ENCODE peak calls at places on chromosomes 3 and 15, in eight cellular contexts. One of them, this sample, is unnamed.

GRCh38 chr3:146801492-146801891 is 196.3 kb upstream of the PLSCR5 start:
- DNase-seq in ecto neural progenitor cell: no peak
- DNase-seq in astrocyte: no peak
- DNase-seq in memory B cell: no peak
- DNase-seq in stimulated activated naive CD8-positive, alpha-beta T cell treated with anti-CD3 and anti-CD28 coated beads, Interleukin-15, Interleukin-2, amounts not matched to agents 100 U/mL and 50 U/mL, for 24 hours: no peak
- DNase-seq in T47D: no peak
- DNase-seq in ELR: no peak
- DNase-seq in stimulated activated CD4-positive, alpha-beta T cell treated with anti-CD3 and anti-CD28 coated beads, Interleukin-2, amount 100 ng/mL, for 48 hours: no peak
- DNase-seq in this sample: no peak

GRCh38 chr3:189824629-189825312 is 193.6 kb downstream of the TP63 start:
- DNase-seq in stimulated activated naive CD8-positive, alpha-beta T cell treated with anti-CD3 and anti-CD28 coated beads, Interleukin-15, Interleukin-2, amounts not matched to agents 100 U/mL and 50 U/mL, for 24 hours: no peak
- DNase-seq in T47D: no peak
- DNase-seq in ecto neural progenitor cell: no peak
- DNase-seq in stimulated activated CD4-positive, alpha-beta T cell treated with anti-CD3 and anti-CD28 coated beads, Interleukin-2, amount 100 ng/mL, for 48 hours: no peak
- DNase-seq in astrocyte: peak
- DNase-seq in ELR: peak
- DNase-seq in memory B cell: no peak
- DNase-seq in this sample: no peak

GRCh38 chr3:38640661-38641441 is 8.6 kb downstream of the SCN5A start:
- DNase-seq in ecto neural progenitor cell: peak
- DNase-seq in astrocyte: no peak
- DNase-seq in T47D: no peak
- DNase-seq in memory B cell: no peak
- DNase-seq in stimulated activated naive CD8-positive, alpha-beta T cell treated with anti-CD3 and anti-CD28 coated beads, Interleukin-15, Interleukin-2, amounts not matched to agents 100 U/mL and 50 U/mL, for 24 hours: no peak
- DNase-seq in ELR: no peak
- DNase-seq in stimulated activated CD4-positive, alpha-beta T cell treated with anti-CD3 and anti-CD28 coated beads, Interleukin-2, amount 100 ng/mL, for 48 hours: no peak
- DNase-seq in this sample: peak

GRCh38 chr15:67190326-67190725 is 64.1 kb downstream of the AAGAB start:
- DNase-seq in stimulated activated CD4-positive, alpha-beta T cell treated with anti-CD3 and anti-CD28 coated beads, Interleukin-2, amount 100 ng/mL, for 48 hours: no peak
- DNase-seq in stimulated activated naive CD8-positive, alpha-beta T cell treated with anti-CD3 and anti-CD28 coated beads, Interleukin-15, Interleukin-2, amounts not matched to agents 100 U/mL and 50 U/mL, for 24 hours: no peak
- DNase-seq in ELR: no peak
- DNase-seq in T47D: no peak
- DNase-seq in ecto neural progenitor cell: no peak
- DNase-seq in astrocyte: no peak
- DNase-seq in memory B cell: no peak
- DNase-seq in this sample: no peak

GRCh38 chr3:16300881-16301359 is 35.9 kb downstream of the OXNAD1 start:
- DNase-seq in ecto neural progenitor cell: no peak
- DNase-seq in T47D: no peak
- DNase-seq in ELR: no peak
- DNase-seq in stimulated activated CD4-positive, alpha-beta T cell treated with anti-CD3 and anti-CD28 coated beads, Interleukin-2, amount 100 ng/mL, for 48 hours: no peak
- DNase-seq in stimulated activated naive CD8-positive, alpha-beta T cell treated with anti-CD3 and anti-CD28 coated beads, Interleukin-15, Interleukin-2, amounts not matched to agents 100 U/mL and 50 U/mL, for 24 hours: peak
- DNase-seq in memory B cell: no peak
- DNase-seq in astrocyte: no peak
- DNase-seq in this sample: no peak

GRCh38 chr3:65268411-65268810 is 580.6 kb upstream of the ADAMTS9 start:
- DNase-seq in T47D: no peak
- DNase-seq in memory B cell: no peak
- DNase-seq in stimulated activated CD4-positive, alpha-beta T cell treated with anti-CD3 and anti-CD28 coated beads, Interleukin-2, amount 100 ng/mL, for 48 hours: no peak
- DNase-seq in stimulated activated naive CD8-positive, alpha-beta T cell treated with anti-CD3 and anti-CD28 coated beads, Interleukin-15, Interleukin-2, amounts not matched to agents 100 U/mL and 50 U/mL, for 24 hours: no peak
- DNase-seq in ecto neural progenitor cell: no peak
- DNase-seq in astrocyte: peak
- DNase-seq in ELR: no peak
- DNase-seq in this sample: no peak

GRCh38 chr3:86923071-86923476 is 67.9 kb downstream of the VGLL3 start:
- DNase-seq in ELR: peak
- DNase-seq in ecto neural progenitor cell: no peak
- DNase-seq in memory B cell: no peak
- DNase-seq in stimulated activated CD4-positive, alpha-beta T cell treated with anti-CD3 and anti-CD28 coated beads, Interleukin-2, amount 100 ng/mL, for 48 hours: no peak
- DNase-seq in astrocyte: peak
- DNase-seq in T47D: no peak
- DNase-seq in stimulated activated naive CD8-positive, alpha-beta T cell treated with anti-CD3 and anti-CD28 coated beads, Interleukin-15, Interleukin-2, amounts not matched to agents 100 U/mL and 50 U/mL, for 24 hours: no peak
- DNase-seq in this sample: no peak

GRCh38 chr3:46865034-46865507 is 1.8 kb upstream of the MYL3 start:
- DNase-seq in ELR: no peak
- DNase-seq in astrocyte: no peak
- DNase-seq in T47D: peak
- DNase-seq in ecto neural progenitor cell: no peak
- DNase-seq in stimulated activated CD4-positive, alpha-beta T cell treated with anti-CD3 and anti-CD28 coated beads, Interleukin-2, amount 100 ng/mL, for 48 hours: no peak
- DNase-seq in memory B cell: no peak
- DNase-seq in stimulated activated naive CD8-positive, alpha-beta T cell treated with anti-CD3 and anti-CD28 coated beads, Interleukin-15, Interleukin-2, amounts not matched to agents 100 U/mL and 50 U/mL, for 24 hours: no peak
- DNase-seq in this sample: no peak

GRCh38 chr15:40104296-40104864 is 4.3 kb downstream of the BMF start:
- DNase-seq in ELR: no peak
- DNase-seq in ecto neural progenitor cell: no peak
- DNase-seq in astrocyte: no peak
- DNase-seq in stimulated activated naive CD8-positive, alpha-beta T cell treated with anti-CD3 and anti-CD28 coated beads, Interleukin-15, Interleukin-2, amounts not matched to agents 100 U/mL and 50 U/mL, for 24 hours: no peak
- DNase-seq in T47D: no peak
- DNase-seq in memory B cell: no peak
- DNase-seq in stimulated activated CD4-positive, alpha-beta T cell treated with anti-CD3 and anti-CD28 coated beads, Interleukin-2, amount 100 ng/mL, for 48 hours: no peak
- DNase-seq in this sample: no peak

GRCh38 chr3:66609660-66610547 is 109.1 kb upstream of the LRIG1 start:
- DNase-seq in T47D: peak
- DNase-seq in astrocyte: peak
- DNase-seq in memory B cell: no peak
- DNase-seq in stimulated activated naive CD8-positive, alpha-beta T cell treated with anti-CD3 and anti-CD28 coated beads, Interleukin-15, Interleukin-2, amounts not matched to agents 100 U/mL and 50 U/mL, for 24 hours: no peak
- DNase-seq in ecto neural progenitor cell: peak
- DNase-seq in stimulated activated CD4-positive, alpha-beta T cell treated with anti-CD3 and anti-CD28 coated beads, Interleukin-2, amount 100 ng/mL, for 48 hours: no peak
- DNase-seq in ELR: peak
- DNase-seq in this sample: peak

GRCh38 chr3:159077860-159078259 is 276.0 kb downstream of the MFSD1 start:
- DNase-seq in memory B cell: no peak
- DNase-seq in stimulated activated CD4-positive, alpha-beta T cell treated with anti-CD3 and anti-CD28 coated beads, Interleukin-2, amount 100 ng/mL, for 48 hours: no peak
- DNase-seq in ELR: peak
- DNase-seq in ecto neural progenitor cell: no peak
- DNase-seq in astrocyte: peak
- DNase-seq in T47D: no peak
- DNase-seq in stimulated activated naive CD8-positive, alpha-beta T cell treated with anti-CD3 and anti-CD28 coated beads, Interleukin-15, Interleukin-2, amounts not matched to agents 100 U/mL and 50 U/mL, for 24 hours: no peak
- DNase-seq in this sample: no peak

GRCh38 chr3:48798998-48799397 is 48.7 kb downstream of the PRKAR2A start:
- DNase-seq in astrocyte: no peak
- DNase-seq in memory B cell: no peak
- DNase-seq in stimulated activated naive CD8-positive, alpha-beta T cell treated with anti-CD3 and anti-CD28 coated beads, Interleukin-15, Interleukin-2, amounts not matched to agents 100 U/mL and 50 U/mL, for 24 hours: no peak
- DNase-seq in T47D: peak
- DNase-seq in ecto neural progenitor cell: no peak
- DNase-seq in ELR: no peak
- DNase-seq in stimulated activated CD4-positive, alpha-beta T cell treated with anti-CD3 and anti-CD28 coated beads, Interleukin-2, amount 100 ng/mL, for 48 hours: no peak
- DNase-seq in this sample: no peak

GRCh38 chr15:87154771-87155170 is 1075.1 kb downstream of the AGBL1 start:
- DNase-seq in memory B cell: no peak
- DNase-seq in ELR: peak
- DNase-seq in stimulated activated naive CD8-positive, alpha-beta T cell treated with anti-CD3 and anti-CD28 coated beads, Interleukin-15, Interleukin-2, amounts not matched to agents 100 U/mL and 50 U/mL, for 24 hours: no peak
- DNase-seq in astrocyte: peak
- DNase-seq in ecto neural progenitor cell: no peak
- DNase-seq in stimulated activated CD4-positive, alpha-beta T cell treated with anti-CD3 and anti-CD28 coated beads, Interleukin-2, amount 100 ng/mL, for 48 hours: no peak
- DNase-seq in T47D: no peak
- DNase-seq in this sample: no peak

GRCh38 chr3:101484805-101485620 is 28.0 kb downstream of the SENP7 start:
- DNase-seq in astrocyte: peak
- DNase-seq in stimulated activated CD4-positive, alpha-beta T cell treated with anti-CD3 and anti-CD28 coated beads, Interleukin-2, amount 100 ng/mL, for 48 hours: no peak
- DNase-seq in ecto neural progenitor cell: no peak
- DNase-seq in stimulated activated naive CD8-positive, alpha-beta T cell treated with anti-CD3 and anti-CD28 coated beads, Interleukin-15, Interleukin-2, amounts not matched to agents 100 U/mL and 50 U/mL, for 24 hours: no peak
- DNase-seq in memory B cell: no peak
- DNase-seq in T47D: no peak
- DNase-seq in ELR: peak
- DNase-seq in this sample: no peak

This sample was measured in retina.